ENCODE peak calls at places on chromosomes 16 and 17, in ten cellular contexts. One of them, this sample, is unnamed.

GRCh38 chr16:81040837-81041236 is 5.2 kb downstream of the ATMIN start:
- DNase-seq in stimulated activated CD4-positive, alpha-beta T cell treated with anti-CD3 and anti-CD28 coated beads, Interleukin-1b, Interleukin-23, amount 100 ng/mL, for 4 hours: no peak
- DNase-seq in ecto neural progenitor cell: no peak
- DNase-seq in sciatic nerve: no peak
- DNase-seq in posterior vena cava: no peak
- DNase-seq in SHP77: no peak
- DNase-seq in AG08395: no peak
- DNase-seq in BJ: no peak
- DNase-seq in glutamatergic neuron: no peak
- DNase-seq in HEK293T: no peak
- DNase-seq in this sample: no peak

GRCh38 chr16:15881794-15882379 is 6.5 kb downstream of the CEP20 start:
- DNase-seq in sciatic nerve: no peak
- DNase-seq in SHP77: no peak
- DNase-seq in glutamatergic neuron: no peak
- DNase-seq in HEK293T: no peak
- DNase-seq in stimulated activated CD4-positive, alpha-beta T cell treated with anti-CD3 and anti-CD28 coated beads, Interleukin-1b, Interleukin-23, amount 100 ng/mL, for 4 hours: no peak
- DNase-seq in posterior vena cava: peak; percentile 44
- DNase-seq in BJ: no peak
- DNase-seq in ecto neural progenitor cell: no peak
- DNase-seq in AG08395: no peak
- DNase-seq in this sample: no peak

GRCh38 chr17:57919912-57920311 is 35.3 kb downstream of the CUEDC1 start:
- DNase-seq in BJ: no peak
- DNase-seq in ecto neural progenitor cell: no peak
- DNase-seq in sciatic nerve: no peak
- DNase-seq in SHP77: no peak
- DNase-seq in glutamatergic neuron: no peak
- DNase-seq in posterior vena cava: peak; percentile 19
- DNase-seq in AG08395: no peak
- DNase-seq in HEK293T: no peak
- DNase-seq in stimulated activated CD4-positive, alpha-beta T cell treated with anti-CD3 and anti-CD28 coated beads, Interleukin-1b, Interleukin-23, amount 100 ng/mL, for 4 hours: no peak
- DNase-seq in this sample: no peak

GRCh38 chr17:58324409-58325288 is 3.9 kb downstream of the TSPOAP1 start:
- DNase-seq in stimulated activated CD4-positive, alpha-beta T cell treated with anti-CD3 and anti-CD28 coated beads, Interleukin-1b, Interleukin-23, amount 100 ng/mL, for 4 hours: no peak
- DNase-seq in ecto neural progenitor cell: peak; percentile 88
- DNase-seq in AG08395: peak; percentile 79
- DNase-seq in HEK293T: no peak
- DNase-seq in SHP77: no peak
- DNase-seq in posterior vena cava: peak; percentile 82
- DNase-seq in sciatic nerve: no peak
- DNase-seq in glutamatergic neuron: peak; percentile 67
- DNase-seq in BJ: no peak
- DNase-seq in this sample: peak; percentile 67

GRCh38 chr16:56401482-56401881 is 23.9 kb downstream of the AMFR start:
- DNase-seq in SHP77: peak; percentile 61
- DNase-seq in sciatic nerve: no peak
- DNase-seq in BJ: no peak
- DNase-seq in posterior vena cava: no peak
- DNase-seq in stimulated activated CD4-positive, alpha-beta T cell treated with anti-CD3 and anti-CD28 coated beads, Interleukin-1b, Interleukin-23, amount 100 ng/mL, for 4 hours: no peak
- DNase-seq in HEK293T: peak; percentile 53
- DNase-seq in AG08395: no peak
- DNase-seq in glutamatergic neuron: peak; percentile 41
- DNase-seq in ecto neural progenitor cell: no peak
- DNase-seq in this sample: no peak

GRCh38 chr16:81243927-81244326 is 5.4 kb downstream of the BCO1 start:
- DNase-seq in HEK293T: no peak
- DNase-seq in sciatic nerve: no peak
- DNase-seq in AG08395: no peak
- DNase-seq in BJ: no peak
- DNase-seq in stimulated activated CD4-positive, alpha-beta T cell treated with anti-CD3 and anti-CD28 coated beads, Interleukin-1b, Interleukin-23, amount 100 ng/mL, for 4 hours: no peak
- DNase-seq in SHP77: no peak
- DNase-seq in posterior vena cava: no peak
- DNase-seq in ecto neural progenitor cell: no peak
- DNase-seq in glutamatergic neuron: no peak
- DNase-seq in this sample: no peak

GRCh38 chr16:86834451-86835035 is 256.2 kb downstream of the FOXL1 start:
- DNase-seq in ecto neural progenitor cell: peak; percentile 69
- DNase-seq in posterior vena cava: peak; percentile 64
- DNase-seq in sciatic nerve: peak; percentile 65
- DNase-seq in BJ: no peak
- DNase-seq in stimulated activated CD4-positive, alpha-beta T cell treated with anti-CD3 and anti-CD28 coated beads, Interleukin-1b, Interleukin-23, amount 100 ng/mL, for 4 hours: no peak
- DNase-seq in SHP77: no peak
- DNase-seq in AG08395: no peak
- DNase-seq in glutamatergic neuron: no peak
- DNase-seq in HEK293T: peak; percentile 49
- DNase-seq in this sample: no peak

GRCh38 chr16:67164599-67165061 is at the start of gene HSF4:
- DNase-seq in posterior vena cava: peak; percentile 87
- DNase-seq in glutamatergic neuron: peak; percentile 31
- DNase-seq in stimulated activated CD4-positive, alpha-beta T cell treated with anti-CD3 and anti-CD28 coated beads, Interleukin-1b, Interleukin-23, amount 100 ng/mL, for 4 hours: no peak
- DNase-seq in SHP77: no peak
- DNase-seq in ecto neural progenitor cell: peak; percentile 61
- DNase-seq in sciatic nerve: no peak
- DNase-seq in HEK293T: no peak
- DNase-seq in AG08395: peak; percentile 47
- DNase-seq in BJ: no peak
- DNase-seq in this sample: no peak

GRCh38 chr17:40901981-40902862 is 17.2 kb upstream of the KRT20 start:
- DNase-seq in ecto neural progenitor cell: no peak
- DNase-seq in glutamatergic neuron: no peak
- DNase-seq in SHP77: no peak
- DNase-seq in posterior vena cava: no peak
- DNase-seq in HEK293T: no peak
- DNase-seq in sciatic nerve: no peak
- DNase-seq in BJ: peak; percentile 59
- DNase-seq in AG08395: peak; percentile 26
- DNase-seq in stimulated activated CD4-positive, alpha-beta T cell treated with anti-CD3 and anti-CD28 coated beads, Interleukin-1b, Interleukin-23, amount 100 ng/mL, for 4 hours: no peak
- DNase-seq in this sample: peak; percentile 9

GRCh38 chr17:63537991-63538692 is 12.1 kb upstream of the DCAF7 start:
- DNase-seq in glutamatergic neuron: peak; percentile 64
- DNase-seq in posterior vena cava: peak; percentile 72
- DNase-seq in sciatic nerve: no peak
- DNase-seq in ecto neural progenitor cell: no peak
- DNase-seq in BJ: no peak
- DNase-seq in AG08395: no peak
- DNase-seq in HEK293T: no peak
- DNase-seq in stimulated activated CD4-positive, alpha-beta T cell treated with anti-CD3 and anti-CD28 coated beads, Interleukin-1b, Interleukin-23, amount 100 ng/mL, for 4 hours: no peak
- DNase-seq in SHP77: peak; percentile 56
- DNase-seq in this sample: peak; percentile 21

GRCh38 chr16:34803683-34804416 is 1344.4 kb downstream of the TP53TG3F start:
- DNase-seq in sciatic nerve: no peak
- DNase-seq in stimulated activated CD4-positive, alpha-beta T cell treated with anti-CD3 and anti-CD28 coated beads, Interleukin-1b, Interleukin-23, amount 100 ng/mL, for 4 hours: no peak
- DNase-seq in HEK293T: no peak
- DNase-seq in BJ: no peak
- DNase-seq in ecto neural progenitor cell: peak; percentile 23
- DNase-seq in posterior vena cava: peak; percentile 83
- DNase-seq in AG08395: no peak
- DNase-seq in glutamatergic neuron: no peak
- DNase-seq in SHP77: no peak
- DNase-seq in this sample: no peak

GRCh38 chr17:57852041-57852954 is 2.5 kb upstream of the MRPS23 start:
- DNase-seq in posterior vena cava: no peak
- DNase-seq in glutamatergic neuron: no peak
- DNase-seq in BJ: no peak
- DNase-seq in ecto neural progenitor cell: no peak
- DNase-seq in HEK293T: no peak
- DNase-seq in SHP77: peak; percentile 5
- DNase-seq in AG08395: no peak
- DNase-seq in stimulated activated CD4-positive, alpha-beta T cell treated with anti-CD3 and anti-CD28 coated beads, Interleukin-1b, Interleukin-23, amount 100 ng/mL, for 4 hours: no peak
- DNase-seq in sciatic nerve: no peak
- DNase-seq in this sample: no peak